ENCODE peak calls at places on chromosomes 6 and 20, in ten cellular contexts. F is H54, X is Ammon's horn, L is nucleus accumbens, K is NAMALWA, S is mammary epithelial cell, E is fibroblast of pulmonary artery, G is A549, C is nephron progenitor cell, A is brain pericyte. V is an unnamed sample.

GRCh38 chr6:24283043-24283985 is 74.5 kb downstream of the DCDC2 start:
- DNase-seq in F (peak; percentile 57), X (peak; percentile 86), L (peak; percentile 6), K (peak; percentile 84), S (peak; percentile 63), E (peak; percentile 92), G (peak; percentile 83), C (peak; percentile 68), A (peak; percentile 67), V (peak; percentile 35)

GRCh38 chr20:35312348-35312747 is 20.1 kb upstream of the FAM83C start:
- DNase-seq in F (no peak), X (no peak), L (no peak), K (no peak), S (peak; percentile 93), E (peak; percentile 81), G (peak; percentile 75), C (no peak), A (no peak), V (no peak)

GRCh38 chr6:21931641-21932335 is 338.2 kb downstream of the SOX4 start:
- DNase-seq in F (no peak), X (no peak), L (no peak), K (no peak), S (peak; percentile 82), E (peak; percentile 48), G (no peak), C (no peak), A (no peak), V (no peak)

GRCh38 chr6:129642322-129642721 is 67.7 kb downstream of the ARHGAP18 start:
- DNase-seq in F (no peak), X (no peak), L (no peak), K (no peak), S (no peak), E (no peak), G (no peak), C (no peak), A (no peak), V (no peak)

GRCh38 chr6:163841326-163841725 is 426.8 kb downstream of the QKI start:
- DNase-seq in F (no peak), X (no peak), L (no peak), K (no peak), S (no peak), E (no peak), G (no peak), C (no peak), A (no peak), V (no peak)

GRCh38 chr6:158207452-158207788 is 39.3 kb downstream of the GTF2H5 start:
- DNase-seq in F (no peak), X (peak; percentile 48), L (no peak), K (no peak), S (peak; percentile 80), E (peak; percentile 85), G (no peak), C (no peak), A (no peak), V (peak; percentile 58)

GRCh38 chr6:136468711-136469110 is 81.5 kb downstream of the MAP7 start:
- DNase-seq in F (no peak), X (peak; percentile 96), L (no peak), K (no peak), S (no peak), E (no peak), G (no peak), C (no peak), A (no peak), V (no peak)

GRCh38 chr20:53725575-53725970 is 131.9 kb upstream of the ZNF217 start:
- DNase-seq in F (no peak), X (no peak), L (no peak), K (no peak), S (no peak), E (no peak), G (no peak), C (no peak), A (no peak), V (no peak)

GRCh38 chr20:51340451-51340840 is 202.1 kb downstream of the NFATC2 start:
- DNase-seq in F (no peak), X (no peak), L (no peak), K (peak; percentile 60), S (no peak), E (no peak), G (no peak), C (no peak), A (no peak), V (no peak)

GRCh38 chr20:9993133-9993532 is 41.7 kb upstream of the ANKEF1 start:
- DNase-seq in F (no peak), X (no peak), L (no peak), K (no peak), S (no peak), E (no peak), G (no peak), C (no peak), A (no peak), V (no peak)

GRCh38 chr6:111642463-111643158 is 36.9 kb upstream of the TRAF3IP2 start:
- DNase-seq in F (no peak), X (peak; percentile 73), L (peak; percentile 17), K (peak; percentile 79), S (peak; percentile 65), E (peak; percentile 84), G (peak; percentile 27), C (peak; percentile 51), A (peak; percentile 20), V (no peak)

GRCh38 chr20:31543966-31544598 is 29.8 kb downstream of the HM13 start:
- DNase-seq in F (no peak), X (no peak), L (no peak), K (no peak), S (peak; percentile 72), E (peak; percentile 90), G (no peak), C (no peak), A (peak; percentile 72), V (no peak)

GRCh38 chr20:49534314-49534713 is 33.6 kb downstream of the PTGIS start:
- DNase-seq in F (peak; percentile 40), X (peak; percentile 72), L (peak; percentile 35), K (peak; percentile 87), S (peak; percentile 36), E (peak; percentile 66), G (peak; percentile 80), C (peak; percentile 74), A (no peak), V (peak; percentile 2)

GRCh38 chr20:46984391-46984790 is 89.7 kb downstream of the EYA2 start:
- DNase-seq in F (no peak), X (no peak), L (no peak), K (no peak), S (no peak), E (peak; percentile 62), G (no peak), C (no peak), A (no peak), V (no peak)

GRCh38 chr6:116265081-116265829 is 11.4 kb upstream of the TSPYL4 start:
- DNase-seq in F (peak; percentile 27), X (no peak), L (no peak), K (no peak), S (peak; percentile 83), E (no peak), G (no peak), C (no peak), A (no peak), V (peak; percentile 75)

GRCh38 chr6:38149526-38149925 is 330.0 kb downstream of the ZFAND3 start:
- DNase-seq in F (no peak), X (no peak), L (no peak), K (no peak), S (no peak), E (no peak), G (no peak), C (no peak), A (no peak), V (no peak)

GRCh38 chr20:32570401-32571190 is 14.5 kb downstream of the NOL4L start:
- DNase-seq in F (peak; percentile 81), X (peak; percentile 53), L (no peak), K (no peak), S (no peak), E (no peak), G (no peak), C (no peak), A (peak; percentile 49), V (no peak)

GRCh38 chr6:132443206-132443605 is 41.9 kb upstream of the MOXD1 start:
- DNase-seq in F (no peak), X (no peak), L (no peak), K (no peak), S (peak; percentile 26), E (peak; percentile 26), G (no peak), C (no peak), A (no peak), V (no peak)

GRCh38 chr6:132669690-132670291 is 10.8 kb upstream of the TAAR1 start:
- DNase-seq in F (peak; percentile 6), X (peak; percentile 16), L (no peak), K (peak; percentile 70), S (peak; percentile 21), E (peak; percentile 75), G (peak; percentile 15), C (no peak), A (no peak), V (no peak)

GRCh38 chr20:58198384-58198783 is 30.1 kb downstream of the ANKRD60 start:
- DNase-seq in F (no peak), X (no peak), L (no peak), K (no peak), S (no peak), E (no peak), G (no peak), C (no peak), A (no peak), V (no peak)

GRCh38 chr6:85449818-85450577 is at the start of gene NT5E:
- DNase-seq in F (peak; percentile 44), X (peak; percentile 58), L (peak; percentile 44), K (no peak), S (peak; percentile 77), E (peak; percentile 76), G (peak; percentile 55), C (peak; percentile 86), A (no peak), V (no peak)

GRCh38 chr6:147161974-147162495 is 42.2 kb upstream of the STXBP5 start:
- DNase-seq in F (no peak), X (no peak), L (no peak), K (no peak), S (peak; percentile 65), E (peak; percentile 92), G (no peak), C (no peak), A (peak; percentile 66), V (no peak)

GRCh38 chr6:15770347-15771143 is 107.7 kb upstream of the DTNBP1 start:
- DNase-seq in F (no peak), X (no peak), L (no peak), K (peak; percentile 5), S (peak; percentile 48), E (peak; percentile 12), G (no peak), C (no peak), A (no peak), V (no peak)

GRCh38 chr20:4326194-4327065 is 311.1 kb upstream of the RNF24 start:
- DNase-seq in F (no peak), X (no peak), L (no peak), K (peak; percentile 5), S (peak; percentile 82), E (no peak), G (no peak), C (no peak), A (no peak), V (peak; percentile 75)

GRCh38 chr20:56764671-56765070 is 135.6 kb downstream of the TFAP2C start:
- DNase-seq in F (no peak), X (no peak), L (no peak), K (no peak), S (no peak), E (no peak), G (no peak), C (no peak), A (no peak), V (no peak)

GRCh38 chr6:72728706-72729343 is 107.0 kb downstream of the KCNQ5 start:
- DNase-seq in F (no peak), X (no peak), L (no peak), K (no peak), S (no peak), E (no peak), G (no peak), C (no peak), A (no peak), V (no peak)

GRCh38 chr20:40863337-40863919 is 165.2 kb upstream of the TOP1 start:
- DNase-seq in F (no peak), X (no peak), L (no peak), K (no peak), S (no peak), E (no peak), G (no peak), C (no peak), A (no peak), V (no peak)

GRCh38 chr6:53432318-53433161 is 83.8 kb upstream of the ELOVL5 start:
- DNase-seq in F (peak; percentile 24), X (no peak), L (no peak), K (no peak), S (peak; percentile 65), E (peak; percentile 88), G (no peak), C (peak; percentile 10), A (peak; percentile 98), V (no peak)

V was measured in keratinocyte.